ENCODE peak calls at places on chromosomes 11 and 22, in four cellular contexts. O, A, B and P are unnamed samples.

GRCh38 chr11:72072348-72072747 is 8.0 kb downstream of the NUMA1 start:
- DNase-seq in B (no peak), A (no peak), O (no peak), P (no peak)

GRCh38 chr11:80241766-80242165 is 800.9 kb upstream of the TENM4 start:
- DNase-seq in A (no peak), O (no peak), B (no peak), P (no peak)

GRCh38 chr22:37196539-37197450 is 8.7 kb upstream of the C1QTNF6 start:
- DNase-seq in A (no peak), O (no peak), B (no peak), P (no peak)

GRCh38 chr11:127493330-127493729 is 492.8 kb upstream of the KIRREL3 start:
- DNase-seq in O (no peak), A (no peak), B (no peak), P (no peak)

GRCh38 chr22:44701824-44702478 is at the start of gene PRR5:
- DNase-seq in A (peak; percentile 90), O (no peak), B (peak; percentile 85), P (peak; percentile 71)

GRCh38 chr11:68446046-68446725 is 14.4 kb upstream of the PPP6R3 start:
- DNase-seq in O (no peak), B (no peak), A (no peak), P (no peak)

GRCh38 chr11:106621479-106621878 is 396.8 kb downstream of the GUCY1A2 start:
- DNase-seq in B (no peak), O (no peak), A (no peak), P (no peak)

GRCh38 chr11:101034076-101034475 is 95.5 kb downstream of the PGR start:
- DNase-seq in B (no peak), O (no peak), A (no peak), P (no peak)

GRCh38 chr11:17580271-17580670 is 33.2 kb downstream of the OTOG start:
- DNase-seq in B (no peak), A (no peak), O (no peak), P (no peak)

GRCh38 chr11:14336507-14337503 is 22.2 kb downstream of the RRAS2 start:
- DNase-seq in O (no peak), A (peak; percentile 29), B (no peak), P (no peak)

GRCh38 chr11:118342503-118343161 is at the start of gene CD3D:
- DNase-seq in O (no peak), A (peak; percentile 84), B (no peak), P (no peak)

GRCh38 chr11:72969894-72970335 is 155.7 kb downstream of the ATG16L2 start:
- DNase-seq in A (no peak), B (peak; percentile 51), O (peak; percentile 82), P (peak; percentile 17)

GRCh38 chr22:43262990-43263644 is 76.2 kb upstream of the TTLL12 start:
- DNase-seq in A (peak; percentile 25), B (peak; percentile 84), O (peak; percentile 12), P (peak; percentile 57)

GRCh38 chr11:73317803-73318202 is 9.7 kb downstream of the ARHGEF17 start:
- DNase-seq in O (no peak), B (no peak), A (no peak), P (no peak)

GRCh38 chr22:36387664-36387913 is 178 bp downstream of the MYH9 start:
- DNase-seq in A (no peak), B (no peak), O (no peak), P (no peak)

GRCh38 chr11:76793391-76793811 is 10.2 kb downstream of the TSKU start:
- DNase-seq in B (no peak), O (no peak), A (no peak), P (no peak)

GRCh38 chr22:46240073-46240472 is 10.0 kb downstream of the CDPF1 start:
- DNase-seq in O (no peak), A (no peak), B (no peak), P (no peak)

GRCh38 chr11:61353109-61354067 is 8.3 kb downstream of the CYB561A3 start:
- DNase-seq in O (no peak), B (peak; percentile 73), A (no peak), P (no peak)

GRCh38 chr11:126129681-126130671 is 67.3 kb upstream of the CDON start:
- DNase-seq in O (no peak), A (no peak), B (no peak), P (no peak)
- TF ChIP-seq SPI1 in O (no peak), A (no peak), B (no peak), P (no peak)

DNA sequence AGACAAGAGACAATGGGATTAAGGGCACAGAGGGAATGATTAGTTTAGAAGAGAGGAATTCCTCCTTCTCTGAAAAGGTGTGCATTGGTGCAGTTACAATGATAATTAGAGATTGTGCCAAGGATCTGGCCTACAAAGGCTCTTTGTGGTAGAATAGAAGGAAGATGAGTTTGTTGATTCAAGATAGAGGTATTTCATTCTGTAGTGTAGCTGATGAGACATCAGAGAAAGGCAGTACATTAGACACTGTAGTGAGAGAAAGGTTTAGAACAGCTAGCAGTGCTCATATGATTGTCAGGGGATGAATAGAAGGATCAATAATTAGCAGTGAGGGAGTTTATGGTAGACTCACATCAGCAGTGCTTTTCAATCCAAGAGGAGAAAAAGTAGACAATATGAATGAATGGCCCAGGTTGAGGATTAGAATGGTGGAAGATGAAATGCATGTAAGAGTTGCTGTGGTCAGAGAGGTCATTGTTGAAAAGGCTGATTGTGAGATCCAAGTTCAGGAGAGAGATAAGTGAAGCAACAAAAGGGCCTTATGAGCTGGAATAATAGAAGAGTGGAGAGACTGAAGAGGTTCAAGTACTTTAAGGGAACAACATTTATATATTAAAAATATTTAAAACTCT is 28.9 kb downstream of the SIK2 start:
- DNase-seq in B (no peak), A (no peak), O (no peak), P (no peak)
- TF ChIP-seq SPI1 in B (no peak), A (no peak), O (no peak), P (no peak)

GRCh38 chr11:126341760-126342161 is 13.7 kb upstream of the ST3GAL4 start:
- DNase-seq in B (no peak), A (peak; percentile 40), O (no peak), P (no peak)
- TF ChIP-seq SPI1 in B (no peak), A (no peak), O (no peak), P (no peak)

DNA sequence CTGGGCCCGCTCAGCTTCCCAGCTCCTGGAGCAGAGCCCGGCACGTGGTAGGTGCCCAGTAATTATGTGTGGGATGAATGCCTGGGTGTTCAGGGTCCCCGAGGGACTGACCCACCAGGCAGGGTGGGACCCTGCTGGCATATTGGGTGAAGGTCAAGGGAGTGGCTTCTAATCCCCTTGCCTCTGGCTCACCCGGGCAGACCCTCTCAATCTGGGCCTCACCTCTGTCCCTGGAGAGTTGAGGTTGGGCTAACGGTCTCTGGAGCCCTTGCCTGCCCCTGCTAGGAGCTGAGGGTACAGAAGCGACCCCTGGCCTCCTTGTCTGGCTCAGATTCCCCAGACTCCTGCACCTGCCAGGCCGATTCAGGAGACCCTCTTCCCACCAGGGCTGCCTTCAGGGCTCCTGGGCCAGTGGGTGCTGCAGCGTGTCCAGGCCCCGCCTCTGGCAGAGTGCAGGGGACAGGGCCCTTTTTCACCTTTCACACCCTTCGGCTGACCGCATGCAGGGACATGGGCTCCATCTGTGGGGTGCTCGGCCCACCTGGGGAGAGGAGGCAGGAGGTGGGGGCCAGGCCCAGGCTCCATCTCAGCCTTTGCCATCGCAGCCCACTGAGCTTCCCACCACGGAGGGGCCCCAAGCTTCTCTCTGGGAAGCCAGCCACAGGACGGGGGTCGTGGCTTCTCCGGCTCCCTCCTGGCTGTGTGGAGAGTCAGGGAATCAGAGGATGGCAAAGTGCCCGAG is 3.8 kb upstream of the CTSD start:
- DNase-seq in A (no peak), O (no peak), B (no peak), P (no peak)
- TF ChIP-seq SPI1 in A (no peak), O (no peak), B (no peak), P (no peak)